ENCODE peak calls at places on chromosomes 12 and 14, in seven cellular contexts. One of them, this sample, is unnamed.

GRCh38 chr12:48981757-48982157 is 3.6 kb downstream of the WNT1 start:
- DNase-seq in stimulated activated CD8-positive, alpha-beta memory T cell treated with anti-CD3 and anti-CD28 coated beads, Interleukin-12 subunit alpha, Interleukin-12 subunit beta, amount 100 ng/mL, for 4 hours: no peak
- DNase-seq in HCT116: no peak
- DNase-seq in stimulated activated CD4-positive, alpha-beta T cell treated with anti-CD3 and anti-CD28 coated beads, Interleukin-1b, Interleukin-23, amount 100 ng/mL, for 24 hours: no peak
- DNase-seq in NCI-H774: no peak
- DNase-seq in T-helper 9 cell: no peak
- DNase-seq in NCI-H460: no peak
- DNase-seq in this sample: no peak

GRCh38 chr12:128951448-128951847 is 98.2 kb downstream of the GLT1D1 start:
- DNase-seq in stimulated activated CD8-positive, alpha-beta memory T cell treated with anti-CD3 and anti-CD28 coated beads, Interleukin-12 subunit alpha, Interleukin-12 subunit beta, amount 100 ng/mL, for 4 hours: no peak
- DNase-seq in HCT116: no peak
- DNase-seq in stimulated activated CD4-positive, alpha-beta T cell treated with anti-CD3 and anti-CD28 coated beads, Interleukin-1b, Interleukin-23, amount 100 ng/mL, for 24 hours: no peak
- DNase-seq in NCI-H774: no peak
- DNase-seq in T-helper 9 cell: no peak
- DNase-seq in NCI-H460: no peak
- DNase-seq in this sample: no peak

GRCh38 chr14:75720828-75721227 is 59.8 kb downstream of the TTLL5 start:
- DNase-seq in stimulated activated CD8-positive, alpha-beta memory T cell treated with anti-CD3 and anti-CD28 coated beads, Interleukin-12 subunit alpha, Interleukin-12 subunit beta, amount 100 ng/mL, for 4 hours: no peak
- DNase-seq in HCT116: no peak
- DNase-seq in stimulated activated CD4-positive, alpha-beta T cell treated with anti-CD3 and anti-CD28 coated beads, Interleukin-1b, Interleukin-23, amount 100 ng/mL, for 24 hours: no peak
- DNase-seq in NCI-H774: no peak
- DNase-seq in T-helper 9 cell: no peak
- DNase-seq in NCI-H460: no peak
- DNase-seq in this sample: no peak

GRCh38 chr12:3777206-3777809 is 24.4 kb upstream of the CRACR2A start:
- DNase-seq in stimulated activated CD8-positive, alpha-beta memory T cell treated with anti-CD3 and anti-CD28 coated beads, Interleukin-12 subunit alpha, Interleukin-12 subunit beta, amount 100 ng/mL, for 4 hours: no peak
- DNase-seq in HCT116: peak; percentile 33
- DNase-seq in stimulated activated CD4-positive, alpha-beta T cell treated with anti-CD3 and anti-CD28 coated beads, Interleukin-1b, Interleukin-23, amount 100 ng/mL, for 24 hours: no peak
- DNase-seq in NCI-H774: peak; percentile 59
- DNase-seq in T-helper 9 cell: no peak
- DNase-seq in NCI-H460: peak; percentile 38
- DNase-seq in this sample: no peak

GRCh38 chr12:30694971-30695326 is 720 bp downstream of the IPO8 start:
- DNase-seq in stimulated activated CD8-positive, alpha-beta memory T cell treated with anti-CD3 and anti-CD28 coated beads, Interleukin-12 subunit alpha, Interleukin-12 subunit beta, amount 100 ng/mL, for 4 hours: peak; percentile 4
- DNase-seq in HCT116: peak; percentile 21
- DNase-seq in stimulated activated CD4-positive, alpha-beta T cell treated with anti-CD3 and anti-CD28 coated beads, Interleukin-1b, Interleukin-23, amount 100 ng/mL, for 24 hours: no peak
- DNase-seq in NCI-H774: peak; percentile 34
- DNase-seq in T-helper 9 cell: no peak
- DNase-seq in NCI-H460: no peak
- DNase-seq in this sample: no peak

GRCh38 chr12:43370299-43370698 is 181.7 kb downstream of the ADAMTS20 start:
- DNase-seq in stimulated activated CD8-positive, alpha-beta memory T cell treated with anti-CD3 and anti-CD28 coated beads, Interleukin-12 subunit alpha, Interleukin-12 subunit beta, amount 100 ng/mL, for 4 hours: no peak
- DNase-seq in HCT116: peak; percentile 76
- DNase-seq in stimulated activated CD4-positive, alpha-beta T cell treated with anti-CD3 and anti-CD28 coated beads, Interleukin-1b, Interleukin-23, amount 100 ng/mL, for 24 hours: no peak
- DNase-seq in NCI-H774: no peak
- DNase-seq in T-helper 9 cell: no peak
- DNase-seq in NCI-H460: peak; percentile 48
- DNase-seq in this sample: no peak

GRCh38 chr12:122840580-122841513 is 5.6 kb downstream of the HIP1R start:
- DNase-seq in stimulated activated CD8-positive, alpha-beta memory T cell treated with anti-CD3 and anti-CD28 coated beads, Interleukin-12 subunit alpha, Interleukin-12 subunit beta, amount 100 ng/mL, for 4 hours: no peak
- DNase-seq in HCT116: no peak
- DNase-seq in stimulated activated CD4-positive, alpha-beta T cell treated with anti-CD3 and anti-CD28 coated beads, Interleukin-1b, Interleukin-23, amount 100 ng/mL, for 24 hours: no peak
- DNase-seq in NCI-H774: no peak
- DNase-seq in T-helper 9 cell: no peak
- DNase-seq in NCI-H460: no peak
- DNase-seq in this sample: no peak

GRCh38 chr14:58082491-58083098 is 69.4 kb downstream of the ARMH4 start:
- DNase-seq in stimulated activated CD8-positive, alpha-beta memory T cell treated with anti-CD3 and anti-CD28 coated beads, Interleukin-12 subunit alpha, Interleukin-12 subunit beta, amount 100 ng/mL, for 4 hours: no peak
- DNase-seq in HCT116: peak; percentile 19
- DNase-seq in stimulated activated CD4-positive, alpha-beta T cell treated with anti-CD3 and anti-CD28 coated beads, Interleukin-1b, Interleukin-23, amount 100 ng/mL, for 24 hours: no peak
- DNase-seq in NCI-H774: no peak
- DNase-seq in T-helper 9 cell: no peak
- DNase-seq in NCI-H460: peak; percentile 64
- DNase-seq in this sample: no peak

GRCh38 chr12:14199455-14200199 is 165.9 kb upstream of the ATF7IP start:
- DNase-seq in stimulated activated CD8-positive, alpha-beta memory T cell treated with anti-CD3 and anti-CD28 coated beads, Interleukin-12 subunit alpha, Interleukin-12 subunit beta, amount 100 ng/mL, for 4 hours: no peak
- DNase-seq in HCT116: no peak
- DNase-seq in stimulated activated CD4-positive, alpha-beta T cell treated with anti-CD3 and anti-CD28 coated beads, Interleukin-1b, Interleukin-23, amount 100 ng/mL, for 24 hours: no peak
- DNase-seq in NCI-H774: no peak
- DNase-seq in T-helper 9 cell: no peak
- DNase-seq in NCI-H460: no peak
- DNase-seq in this sample: no peak

GRCh38 chr14:100423421-100424010 is 100.4 kb downstream of the SLC25A47 start:
- DNase-seq in stimulated activated CD8-positive, alpha-beta memory T cell treated with anti-CD3 and anti-CD28 coated beads, Interleukin-12 subunit alpha, Interleukin-12 subunit beta, amount 100 ng/mL, for 4 hours: no peak
- DNase-seq in HCT116: no peak
- DNase-seq in stimulated activated CD4-positive, alpha-beta T cell treated with anti-CD3 and anti-CD28 coated beads, Interleukin-1b, Interleukin-23, amount 100 ng/mL, for 24 hours: no peak
- DNase-seq in NCI-H774: no peak
- DNase-seq in T-helper 9 cell: no peak
- DNase-seq in NCI-H460: no peak
- DNase-seq in this sample: no peak

GRCh38 chr14:77738559-77739250 is 22.3 kb downstream of the SNW1 start:
- DNase-seq in stimulated activated CD8-positive, alpha-beta memory T cell treated with anti-CD3 and anti-CD28 coated beads, Interleukin-12 subunit alpha, Interleukin-12 subunit beta, amount 100 ng/mL, for 4 hours: no peak
- DNase-seq in HCT116: no peak
- DNase-seq in stimulated activated CD4-positive, alpha-beta T cell treated with anti-CD3 and anti-CD28 coated beads, Interleukin-1b, Interleukin-23, amount 100 ng/mL, for 24 hours: no peak
- DNase-seq in NCI-H774: no peak
- DNase-seq in T-helper 9 cell: no peak
- DNase-seq in NCI-H460: no peak
- DNase-seq in this sample: no peak

GRCh38 chr12:63068857-63069442 is 82.1 kb downstream of the AVPR1A start:
- DNase-seq in stimulated activated CD8-positive, alpha-beta memory T cell treated with anti-CD3 and anti-CD28 coated beads, Interleukin-12 subunit alpha, Interleukin-12 subunit beta, amount 100 ng/mL, for 4 hours: no peak
- DNase-seq in HCT116: peak; percentile 55
- DNase-seq in stimulated activated CD4-positive, alpha-beta T cell treated with anti-CD3 and anti-CD28 coated beads, Interleukin-1b, Interleukin-23, amount 100 ng/mL, for 24 hours: no peak
- DNase-seq in NCI-H774: peak; percentile 32
- DNase-seq in T-helper 9 cell: no peak
- DNase-seq in NCI-H460: peak; percentile 58
- DNase-seq in this sample: no peak

GRCh38 chr14:105420141-105420975 is 731 bp downstream of the MTA1 start:
- DNase-seq in stimulated activated CD8-positive, alpha-beta memory T cell treated with anti-CD3 and anti-CD28 coated beads, Interleukin-12 subunit alpha, Interleukin-12 subunit beta, amount 100 ng/mL, for 4 hours: no peak
- DNase-seq in HCT116: no peak
- DNase-seq in stimulated activated CD4-positive, alpha-beta T cell treated with anti-CD3 and anti-CD28 coated beads, Interleukin-1b, Interleukin-23, amount 100 ng/mL, for 24 hours: no peak
- DNase-seq in NCI-H774: no peak
- DNase-seq in T-helper 9 cell: no peak
- DNase-seq in NCI-H460: no peak
- DNase-seq in this sample: no peak

GRCh38 chr14:35336171-35337073 is 44.2 kb downstream of the PSMA6 start:
- DNase-seq in stimulated activated CD8-positive, alpha-beta memory T cell treated with anti-CD3 and anti-CD28 coated beads, Interleukin-12 subunit alpha, Interleukin-12 subunit beta, amount 100 ng/mL, for 4 hours: no peak
- DNase-seq in HCT116: no peak
- DNase-seq in stimulated activated CD4-positive, alpha-beta T cell treated with anti-CD3 and anti-CD28 coated beads, Interleukin-1b, Interleukin-23, amount 100 ng/mL, for 24 hours: no peak
- DNase-seq in NCI-H774: no peak
- DNase-seq in T-helper 9 cell: no peak
- DNase-seq in NCI-H460: peak; percentile 88
- DNase-seq in this sample: no peak

GRCh38 chr14:44914849-44915248 is 46.9 kb downstream of the KLHL28 start:
- DNase-seq in stimulated activated CD8-positive, alpha-beta memory T cell treated with anti-CD3 and anti-CD28 coated beads, Interleukin-12 subunit alpha, Interleukin-12 subunit beta, amount 100 ng/mL, for 4 hours: no peak
- DNase-seq in HCT116: no peak
- DNase-seq in stimulated activated CD4-positive, alpha-beta T cell treated with anti-CD3 and anti-CD28 coated beads, Interleukin-1b, Interleukin-23, amount 100 ng/mL, for 24 hours: no peak
- DNase-seq in NCI-H774: no peak
- DNase-seq in T-helper 9 cell: no peak
- DNase-seq in NCI-H460: no peak
- DNase-seq in this sample: no peak

GRCh38 chr14:20714593-20715250 is 26.2 kb downstream of the ANG start:
- DNase-seq in stimulated activated CD8-positive, alpha-beta memory T cell treated with anti-CD3 and anti-CD28 coated beads, Interleukin-12 subunit alpha, Interleukin-12 subunit beta, amount 100 ng/mL, for 4 hours: no peak
- DNase-seq in HCT116: no peak
- DNase-seq in stimulated activated CD4-positive, alpha-beta T cell treated with anti-CD3 and anti-CD28 coated beads, Interleukin-1b, Interleukin-23, amount 100 ng/mL, for 24 hours: no peak
- DNase-seq in NCI-H774: no peak
- DNase-seq in T-helper 9 cell: no peak
- DNase-seq in NCI-H460: peak; percentile 72
- DNase-seq in this sample: no peak

GRCh38 chr14:50955373-50956043 is 11.2 kb upstream of the PYGL start:
- DNase-seq in stimulated activated CD8-positive, alpha-beta memory T cell treated with anti-CD3 and anti-CD28 coated beads, Interleukin-12 subunit alpha, Interleukin-12 subunit beta, amount 100 ng/mL, for 4 hours: no peak
- DNase-seq in HCT116: peak; percentile 95
- DNase-seq in stimulated activated CD4-positive, alpha-beta T cell treated with anti-CD3 and anti-CD28 coated beads, Interleukin-1b, Interleukin-23, amount 100 ng/mL, for 24 hours: peak; percentile 30
- DNase-seq in NCI-H774: no peak
- DNase-seq in T-helper 9 cell: no peak
- DNase-seq in NCI-H460: peak; percentile 97
- DNase-seq in this sample: no peak

GRCh38 chr12:96770239-96770780 is 136.7 kb upstream of the NEDD1 start:
- DNase-seq in stimulated activated CD8-positive, alpha-beta memory T cell treated with anti-CD3 and anti-CD28 coated beads, Interleukin-12 subunit alpha, Interleukin-12 subunit beta, amount 100 ng/mL, for 4 hours: no peak
- DNase-seq in HCT116: no peak
- DNase-seq in stimulated activated CD4-positive, alpha-beta T cell treated with anti-CD3 and anti-CD28 coated beads, Interleukin-1b, Interleukin-23, amount 100 ng/mL, for 24 hours: no peak
- DNase-seq in NCI-H774: peak; percentile 22
- DNase-seq in T-helper 9 cell: no peak
- DNase-seq in NCI-H460: no peak
- DNase-seq in this sample: no peak

GRCh38 chr14:57962293-57962996 is 96.6 kb upstream of the SLC35F4 start:
- DNase-seq in stimulated activated CD8-positive, alpha-beta memory T cell treated with anti-CD3 and anti-CD28 coated beads, Interleukin-12 subunit alpha, Interleukin-12 subunit beta, amount 100 ng/mL, for 4 hours: no peak
- DNase-seq in HCT116: no peak
- DNase-seq in stimulated activated CD4-positive, alpha-beta T cell treated with anti-CD3 and anti-CD28 coated beads, Interleukin-1b, Interleukin-23, amount 100 ng/mL, for 24 hours: no peak
- DNase-seq in NCI-H774: no peak
- DNase-seq in T-helper 9 cell: no peak
- DNase-seq in NCI-H460: no peak
- DNase-seq in this sample: peak; percentile 72

GRCh38 chr12:6771091-6771495 is 1.2 kb upstream of the LAG3 start:
- DNase-seq in stimulated activated CD8-positive, alpha-beta memory T cell treated with anti-CD3 and anti-CD28 coated beads, Interleukin-12 subunit alpha, Interleukin-12 subunit beta, amount 100 ng/mL, for 4 hours: no peak
- DNase-seq in HCT116: no peak
- DNase-seq in stimulated activated CD4-positive, alpha-beta T cell treated with anti-CD3 and anti-CD28 coated beads, Interleukin-1b, Interleukin-23, amount 100 ng/mL, for 24 hours: no peak
- DNase-seq in NCI-H774: no peak
- DNase-seq in T-helper 9 cell: no peak
- DNase-seq in NCI-H460: no peak
- DNase-seq in this sample: no peak

GRCh38 chr14:61602733-61603077 is 92.6 kb upstream of the HIF1A start:
- DNase-seq in stimulated activated CD8-positive, alpha-beta memory T cell treated with anti-CD3 and anti-CD28 coated beads, Interleukin-12 subunit alpha, Interleukin-12 subunit beta, amount 100 ng/mL, for 4 hours: no peak
- DNase-seq in HCT116: no peak
- DNase-seq in stimulated activated CD4-positive, alpha-beta T cell treated with anti-CD3 and anti-CD28 coated beads, Interleukin-1b, Interleukin-23, amount 100 ng/mL, for 24 hours: no peak
- DNase-seq in NCI-H774: no peak
- DNase-seq in T-helper 9 cell: no peak
- DNase-seq in NCI-H460: no peak
- DNase-seq in this sample: no peak

GRCh38 chr12:108832730-108833354 is 24.5 kb downstream of the SSH1 start:
- DNase-seq in stimulated activated CD8-positive, alpha-beta memory T cell treated with anti-CD3 and anti-CD28 coated beads, Interleukin-12 subunit alpha, Interleukin-12 subunit beta, amount 100 ng/mL, for 4 hours: no peak
- DNase-seq in HCT116: no peak
- DNase-seq in stimulated activated CD4-positive, alpha-beta T cell treated with anti-CD3 and anti-CD28 coated beads, Interleukin-1b, Interleukin-23, amount 100 ng/mL, for 24 hours: no peak
- DNase-seq in NCI-H774: no peak
- DNase-seq in T-helper 9 cell: no peak
- DNase-seq in NCI-H460: no peak
- DNase-seq in this sample: no peak

GRCh38 chr12:31524791-31525495 is 66.0 kb downstream of the DENND5B start:
- DNase-seq in stimulated activated CD8-positive, alpha-beta memory T cell treated with anti-CD3 and anti-CD28 coated beads, Interleukin-12 subunit alpha, Interleukin-12 subunit beta, amount 100 ng/mL, for 4 hours: no peak
- DNase-seq in HCT116: peak; percentile 13
- DNase-seq in stimulated activated CD4-positive, alpha-beta T cell treated with anti-CD3 and anti-CD28 coated beads, Interleukin-1b, Interleukin-23, amount 100 ng/mL, for 24 hours: no peak
- DNase-seq in NCI-H774: no peak
- DNase-seq in T-helper 9 cell: no peak
- DNase-seq in NCI-H460: peak; percentile 45
- DNase-seq in this sample: no peak

GRCh38 chr12:8033153-8034044 is 883 bp downstream of the FOXJ2 start:
- DNase-seq in stimulated activated CD8-positive, alpha-beta memory T cell treated with anti-CD3 and anti-CD28 coated beads, Interleukin-12 subunit alpha, Interleukin-12 subunit beta, amount 100 ng/mL, for 4 hours: peak; percentile 33
- DNase-seq in HCT116: no peak
- DNase-seq in stimulated activated CD4-positive, alpha-beta T cell treated with anti-CD3 and anti-CD28 coated beads, Interleukin-1b, Interleukin-23, amount 100 ng/mL, for 24 hours: peak; percentile 40
- DNase-seq in NCI-H774: peak; percentile 23
- DNase-seq in T-helper 9 cell: peak; percentile 44
- DNase-seq in NCI-H460: no peak
- DNase-seq in this sample: no peak

GRCh38 chr14:80152166-80152565 is 59.1 kb downstream of the DIO2 start:
- DNase-seq in stimulated activated CD8-positive, alpha-beta memory T cell treated with anti-CD3 and anti-CD28 coated beads, Interleukin-12 subunit alpha, Interleukin-12 subunit beta, amount 100 ng/mL, for 4 hours: no peak
- DNase-seq in HCT116: no peak
- DNase-seq in stimulated activated CD4-positive, alpha-beta T cell treated with anti-CD3 and anti-CD28 coated beads, Interleukin-1b, Interleukin-23, amount 100 ng/mL, for 24 hours: no peak
- DNase-seq in NCI-H774: no peak
- DNase-seq in T-helper 9 cell: no peak
- DNase-seq in NCI-H460: no peak
- DNase-seq in this sample: no peak

GRCh38 chr12:18158774-18159557 is 69.0 kb upstream of the RERGL start:
- DNase-seq in stimulated activated CD8-positive, alpha-beta memory T cell treated with anti-CD3 and anti-CD28 coated beads, Interleukin-12 subunit alpha, Interleukin-12 subunit beta, amount 100 ng/mL, for 4 hours: no peak
- DNase-seq in HCT116: no peak
- DNase-seq in stimulated activated CD4-positive, alpha-beta T cell treated with anti-CD3 and anti-CD28 coated beads, Interleukin-1b, Interleukin-23, amount 100 ng/mL, for 24 hours: no peak
- DNase-seq in NCI-H774: no peak
- DNase-seq in T-helper 9 cell: peak; percentile 5
- DNase-seq in NCI-H460: peak; percentile 41
- DNase-seq in this sample: no peak

GRCh38 chr14:80404413-80404812 is 193.1 kb upstream of the DIO2 start:
- DNase-seq in stimulated activated CD8-positive, alpha-beta memory T cell treated with anti-CD3 and anti-CD28 coated beads, Interleukin-12 subunit alpha, Interleukin-12 subunit beta, amount 100 ng/mL, for 4 hours: no peak
- DNase-seq in HCT116: no peak
- DNase-seq in stimulated activated CD4-positive, alpha-beta T cell treated with anti-CD3 and anti-CD28 coated beads, Interleukin-1b, Interleukin-23, amount 100 ng/mL, for 24 hours: no peak
- DNase-seq in NCI-H774: no peak
- DNase-seq in T-helper 9 cell: no peak
- DNase-seq in NCI-H460: no peak
- DNase-seq in this sample: no peak

GRCh38 chr14:77610553-77610952 is 5.9 kb downstream of the SPTLC2 start:
- DNase-seq in stimulated activated CD8-positive, alpha-beta memory T cell treated with anti-CD3 and anti-CD28 coated beads, Interleukin-12 subunit alpha, Interleukin-12 subunit beta, amount 100 ng/mL, for 4 hours: no peak
- DNase-seq in HCT116: no peak
- DNase-seq in stimulated activated CD4-positive, alpha-beta T cell treated with anti-CD3 and anti-CD28 coated beads, Interleukin-1b, Interleukin-23, amount 100 ng/mL, for 24 hours: no peak
- DNase-seq in NCI-H774: no peak
- DNase-seq in T-helper 9 cell: no peak
- DNase-seq in NCI-H460: no peak
- DNase-seq in this sample: no peak

GRCh38 chr12:51751657-51752056 is 96.9 kb downstream of the FIGNL2 start:
- DNase-seq in stimulated activated CD8-positive, alpha-beta memory T cell treated with anti-CD3 and anti-CD28 coated beads, Interleukin-12 subunit alpha, Interleukin-12 subunit beta, amount 100 ng/mL, for 4 hours: no peak
- DNase-seq in HCT116: no peak
- DNase-seq in stimulated activated CD4-positive, alpha-beta T cell treated with anti-CD3 and anti-CD28 coated beads, Interleukin-1b, Interleukin-23, amount 100 ng/mL, for 24 hours: no peak
- DNase-seq in NCI-H774: no peak
- DNase-seq in T-helper 9 cell: no peak
- DNase-seq in NCI-H460: no peak
- DNase-seq in this sample: no peak

GRCh38 chr12:24600996-24601395 is 347.9 kb downstream of the BCAT1 start:
- DNase-seq in stimulated activated CD8-positive, alpha-beta memory T cell treated with anti-CD3 and anti-CD28 coated beads, Interleukin-12 subunit alpha, Interleukin-12 subunit beta, amount 100 ng/mL, for 4 hours: no peak
- DNase-seq in HCT116: no peak
- DNase-seq in stimulated activated CD4-positive, alpha-beta T cell treated with anti-CD3 and anti-CD28 coated beads, Interleukin-1b, Interleukin-23, amount 100 ng/mL, for 24 hours: no peak
- DNase-seq in NCI-H774: no peak
- DNase-seq in T-helper 9 cell: no peak
- DNase-seq in NCI-H460: no peak
- DNase-seq in this sample: no peak

GRCh38 chr14:106083082-106083481 is 556.7 kb downstream of the TMEM121 start:
- DNase-seq in stimulated activated CD8-positive, alpha-beta memory T cell treated with anti-CD3 and anti-CD28 coated beads, Interleukin-12 subunit alpha, Interleukin-12 subunit beta, amount 100 ng/mL, for 4 hours: no peak
- DNase-seq in HCT116: no peak
- DNase-seq in stimulated activated CD4-positive, alpha-beta T cell treated with anti-CD3 and anti-CD28 coated beads, Interleukin-1b, Interleukin-23, amount 100 ng/mL, for 24 hours: no peak
- DNase-seq in NCI-H774: no peak
- DNase-seq in T-helper 9 cell: no peak
- DNase-seq in NCI-H460: no peak
- DNase-seq in this sample: no peak

GRCh38 chr14:29897181-29897580 is 30.5 kb downstream of the PRKD1 start:
- DNase-seq in stimulated activated CD8-positive, alpha-beta memory T cell treated with anti-CD3 and anti-CD28 coated beads, Interleukin-12 subunit alpha, Interleukin-12 subunit beta, amount 100 ng/mL, for 4 hours: no peak
- DNase-seq in HCT116: no peak
- DNase-seq in stimulated activated CD4-positive, alpha-beta T cell treated with anti-CD3 and anti-CD28 coated beads, Interleukin-1b, Interleukin-23, amount 100 ng/mL, for 24 hours: no peak
- DNase-seq in NCI-H774: no peak
- DNase-seq in T-helper 9 cell: no peak
- DNase-seq in NCI-H460: no peak
- DNase-seq in this sample: no peak

GRCh38 chr12:39499296-39499695 is 56.4 kb upstream of the KIF21A start:
- DNase-seq in stimulated activated CD8-positive, alpha-beta memory T cell treated with anti-CD3 and anti-CD28 coated beads, Interleukin-12 subunit alpha, Interleukin-12 subunit beta, amount 100 ng/mL, for 4 hours: no peak
- DNase-seq in HCT116: no peak
- DNase-seq in stimulated activated CD4-positive, alpha-beta T cell treated with anti-CD3 and anti-CD28 coated beads, Interleukin-1b, Interleukin-23, amount 100 ng/mL, for 24 hours: no peak
- DNase-seq in NCI-H774: no peak
- DNase-seq in T-helper 9 cell: no peak
- DNase-seq in NCI-H460: no peak
- DNase-seq in this sample: no peak

This sample was measured in H1.